ENCODE peak calls at places on chromosomes 6 and 20, in five cellular contexts. Y is ovary, I is endothelial cell of umbilical vein, G is left lung, J is breast epithelium. R is an unnamed sample. For H3K27me3, the result is how much of the 10 kb centered on the place peaks cover.

GRCh38 chr20:31760457-31761240 is 21.6 kb downstream of the TPX2 start:
- DNase-seq in Y (no peak), I (no peak), G (no peak), J (no peak), R (no peak)

GRCh38 chr20:18533978-18534644 is 26.4 kb downstream of the SEC23B start:
- DNase-seq in Y (no peak), I (no peak), G (no peak), J (no peak), R (no peak)

GRCh38 chr6:107539409-107539808 is 49.5 kb downstream of the SOBP start:
- DNase-seq in Y (no peak), I (no peak), G (no peak), J (no peak), R (no peak)

GRCh38 chr6:107585815-107586435 is 96.0 kb downstream of the SOBP start:
- DNase-seq in Y (no peak), I (no peak), G (no peak), J (no peak), R (no peak)

GRCh38 chr6:157548635-157549467 is 167.9 kb downstream of the ZDHHC14 start:
- DNase-seq in Y (no peak), I (peak), G (no peak), J (no peak), R (no peak)

GRCh38 chr6:158686791-158687381 is 37.0 kb downstream of the SYTL3 start:
- DNase-seq in Y (no peak), I (no peak), G (no peak), J (no peak), R (no peak)

GRCh38 chr20:37314617-37315292 is 25.3 kb downstream of the MANBAL start:
- DNase-seq in Y (peak), I (no peak), G (peak), J (no peak), R (no peak)

GRCh38 chr6:88119769-88120168 is 46.4 kb downstream of the CNR1 start:
- DNase-seq in Y (no peak), I (no peak), G (no peak), J (no peak), R (no peak)

GRCh38 chr6:57262901-57263694 is 41.0 kb upstream of the RAB23 start:
- DNase-seq in Y (no peak), I (peak), G (no peak), J (no peak), R (no peak)

GRCh38 chr6:160393966-160394653 is 45.9 kb downstream of the SLC22A3 start:
- DNase-seq in Y (no peak), I (no peak), G (no peak), J (no peak), R (no peak)

GRCh38 chr6:117188627-117189201 is 76.6 kb upstream of the VGLL2 start:
- DNase-seq in Y (no peak), I (no peak), G (no peak), J (no peak), R (no peak)

GRCh38 chr6:37974381-37974780 is 154.9 kb downstream of the ZFAND3 start:
- DNase-seq in Y (no peak), I (no peak), G (no peak), J (no peak), R (no peak)

GRCh38 chr20:51329845-51330244 is 212.7 kb downstream of the NFATC2 start:
- DNase-seq in Y (no peak), I (no peak), G (no peak), J (no peak), R (no peak)

GRCh38 chr6:22435151-22435550 is 134.2 kb upstream of the HDGFL1 start:
- DNase-seq in Y (no peak), I (no peak), G (no peak), J (no peak), R (no peak)

GRCh38 chr6:80638222-80639055 is 532.0 kb downstream of the BCKDHB start:
- DNase-seq in Y (no peak), I (peak), G (peak), J (peak), R (peak)

GRCh38 chr6:117548797-117549301 is 53.5 kb downstream of the GOPC start:
- DNase-seq in Y (no peak), I (peak), G (no peak), J (no peak), R (no peak)

GRCh38 chr6:148044261-148044731 is 298.3 kb upstream of the SASH1 start:
- DNase-seq in Y (no peak), I (no peak), G (no peak), J (no peak), R (no peak)

GRCh38 chr6:7911345-7911725 is 747 bp upstream of the TXNDC5 start:
- DNase-seq in Y (no peak), I (no peak), G (no peak), J (no peak), R (no peak)

GRCh38 chr6:75246386-75246785 is 2.8 kb upstream of the COX7A2 start:
- DNase-seq in Y (no peak), I (no peak), G (no peak), J (no peak), R (no peak)

GRCh38 chr6:3329491-3330051 is 70.8 kb downstream of the PSMG4 start:
- DNase-seq in Y (no peak), I (no peak), G (no peak), J (peak), R (no peak)

GRCh38 chr20:16574656-16575355 is 1.6 kb upstream of the KIF16B start:
- DNase-seq in Y (peak), I (peak), G (peak), J (peak), R (peak)

GRCh38 chr6:11251553-11252358 is 19.3 kb upstream of the NEDD9 start:
- DNase-seq in Y (peak), I (peak), G (no peak), J (peak), R (peak)

GRCh38 chr20:26167499-26167898 is 470.8 kb upstream of the ZNF337 start:
- DNase-seq in Y (no peak), I (peak), G (no peak), J (no peak), R (no peak)

GRCh38 chr6:121998631-121999030 is 400.8 kb upstream of the HSF2 start:
- DNase-seq in Y (no peak), I (no peak), G (no peak), J (no peak), R (no peak)

GRCh38 chr6:34959221-34959620 is 70.2 kb downstream of the ANKS1A start:
- DNase-seq in Y (no peak), I (no peak), G (no peak), J (no peak), R (no peak)

GRCh38 chr6:36755435-36756348 is 58.1 kb downstream of the RAB44 start:
- DNase-seq in Y (no peak), I (peak), G (no peak), J (no peak), R (no peak)

GRCh38 chr6:136487746-136488145 is 62.5 kb downstream of the MAP7 start:
- DNase-seq in Y (no peak), I (no peak), G (no peak), J (no peak), R (no peak)

GRCh38 chr6:56230976-56231566 is 16.3 kb downstream of the COL21A1 start:
- DNase-seq in Y (no peak), I (peak), G (no peak), J (no peak), R (no peak)

GRCh38 chr20:35318502-35319157 is 26.4 kb upstream of the FAM83C start:
- DNase-seq in Y (no peak), I (peak), G (no peak), J (peak), R (no peak)

GRCh38 chr20:25468126-25469075 is 60.9 kb downstream of the GINS1 start:
- DNase-seq in Y (no peak), I (no peak), G (no peak), J (no peak), R (no peak)

GRCh38 chr6:2943564-2943955 is 27.8 kb downstream of the SERPINB6 start:
- DNase-seq in Y (no peak), I (no peak), G (no peak), J (no peak), R (peak)

GRCh38 chr6:24126586-24127192 is 674 bp downstream of the NRSN1 start:
- DNase-seq in Y (no peak), I (peak), G (no peak), J (no peak), R (no peak)

DNA sequence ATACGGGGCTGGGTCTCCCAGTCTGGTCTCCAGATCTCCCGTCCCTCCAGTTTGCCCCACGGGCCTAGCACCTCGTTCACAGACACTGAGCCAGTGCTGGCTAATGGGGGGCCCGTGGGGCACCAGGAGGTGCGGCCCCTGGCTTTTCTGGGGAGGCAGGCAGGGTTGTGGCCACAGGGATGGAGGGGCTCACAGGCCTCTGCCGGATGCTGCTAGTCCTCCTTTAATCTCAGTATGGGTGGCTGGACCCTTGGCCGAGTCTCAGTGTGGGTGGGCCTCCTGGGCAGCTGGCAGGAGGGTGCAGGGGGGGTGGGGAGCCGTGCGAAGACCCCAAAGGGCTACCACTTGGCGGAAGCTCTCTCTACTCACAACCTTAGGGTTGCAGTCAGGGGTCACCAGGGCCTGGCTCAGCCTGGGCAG is 1.6 kb upstream of the SOX18 start:
- DNase-seq in Y (no peak), I (no peak), G (no peak), J (no peak), R (no peak)
- H3K27me3 ChIP-seq in Y (under half), I (under half), G (half or more), J (under half), R (under half)

DNA sequence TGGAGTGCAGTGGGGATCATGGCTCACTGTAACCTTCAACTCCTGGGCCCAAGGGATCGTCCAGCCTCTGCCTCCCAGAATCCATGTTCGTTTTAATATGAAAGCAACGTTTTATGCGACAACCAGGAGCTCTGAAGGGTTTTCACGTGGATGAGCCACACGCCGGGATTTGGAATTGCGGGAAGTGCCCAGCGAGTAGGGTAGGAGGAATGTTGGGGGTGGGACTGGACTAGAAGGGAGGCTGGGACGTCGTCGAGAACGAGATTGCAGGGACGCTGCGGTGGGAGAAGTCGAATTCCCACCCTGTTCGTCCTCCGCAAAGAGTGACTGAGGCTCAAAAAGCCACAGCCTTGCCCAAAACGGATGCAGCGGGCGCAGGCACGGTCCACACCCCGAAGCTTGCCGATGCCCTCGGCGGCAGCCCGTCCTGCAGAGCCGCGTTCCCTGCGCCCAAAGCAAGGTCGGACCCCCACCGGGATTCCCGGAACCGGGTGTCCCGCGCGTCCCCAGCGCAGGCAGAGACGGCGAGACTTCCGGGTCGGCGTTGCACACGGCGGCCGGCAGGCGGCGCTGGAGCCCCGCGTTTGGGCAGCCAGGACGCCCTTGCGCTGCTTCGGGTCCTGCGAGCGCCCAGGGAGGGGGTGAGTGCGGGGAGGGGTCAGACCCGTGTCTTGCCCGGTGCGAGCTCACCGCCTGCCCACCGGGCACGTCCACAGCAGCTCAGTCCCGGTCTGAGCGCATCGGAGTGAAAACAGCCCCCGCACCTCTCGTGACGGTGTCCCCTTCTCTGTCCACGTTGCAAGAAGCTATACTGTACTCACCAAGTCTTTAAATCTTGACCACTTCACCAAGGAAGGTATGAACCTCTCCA is 87.8 kb downstream of the DHX35 start:
- DNase-seq in Y (peak), I (peak), G (peak), J (no peak), R (peak)
- TF ChIP-seq CTCF in Y (peak), I (peak), G (peak), J (peak), R (peak)

GRCh38 chr20:22414354-22414753 is 170.0 kb downstream of the FOXA2 start:
- DNase-seq in Y (no peak), I (no peak), G (no peak), J (no peak), R (no peak)
- H3K27me3 ChIP-seq in Y (under half), I (under half), G (under half), J (under half), R (under half)

DNA sequence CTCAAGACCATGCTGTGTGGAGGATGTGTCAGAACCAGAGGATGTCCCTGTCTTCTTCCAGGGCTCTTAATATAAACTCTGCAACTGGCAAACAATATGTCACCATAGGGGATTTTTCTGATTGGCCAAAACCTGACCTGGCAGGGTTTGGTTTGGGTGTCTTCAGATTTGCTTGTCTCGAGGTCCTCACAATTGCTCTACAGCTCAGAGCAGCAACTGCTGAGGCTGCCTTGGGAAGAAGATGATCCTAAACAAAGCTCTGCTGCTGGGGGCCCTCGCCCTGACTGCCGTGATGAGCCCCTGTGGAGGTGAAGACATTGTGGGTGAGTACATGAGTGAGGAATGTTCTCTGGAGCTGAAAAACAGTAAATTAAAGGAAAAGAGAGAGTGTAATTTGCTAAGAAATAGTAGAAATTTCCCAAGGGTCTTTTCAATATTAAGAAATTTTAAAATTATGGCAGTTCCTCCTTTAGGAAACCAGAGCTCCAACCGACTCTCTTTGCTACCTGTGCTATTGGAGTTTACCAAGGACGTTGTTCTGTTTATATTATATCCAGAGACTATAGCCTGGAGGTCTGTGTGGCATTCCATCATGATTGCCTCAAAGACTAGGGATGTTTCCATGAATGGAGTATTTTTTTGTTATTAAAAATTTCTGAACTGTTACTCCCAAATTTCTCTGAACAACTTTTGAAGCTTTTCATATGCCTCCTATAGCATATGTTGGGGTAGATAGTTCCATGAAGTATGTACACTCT is at the start of gene HLA-DQA2:
- DNase-seq in Y (no peak), I (no peak), G (no peak), J (no peak), R (no peak)
- TF ChIP-seq CTCF in Y (no peak), I (no peak), G (no peak), J (no peak), R (no peak)